ENCODE peak calls at places on chromosome 20, in seven cellular contexts. M, C, L, H, O, J and N are unnamed samples.

GRCh38 chr20:43513298-43514061 is 6.0 kb downstream of the L3MBTL1 start:
- DNase-seq in M (no peak), C (no peak), L (no peak), H (no peak), O (no peak), J (no peak), N (no peak)

GRCh38 chr20:41978246-41978790 is 360.1 kb upstream of the CHD6 start:
- DNase-seq in M (no peak), C (no peak), L (no peak), H (no peak), O (no peak), J (no peak), N (no peak)

GRCh38 chr20:37777556-37777955 is 83.7 kb downstream of the CTNNBL1 start:
- DNase-seq in M (no peak), C (no peak), L (peak), H (no peak), O (no peak), J (no peak), N (no peak)

GRCh38 chr20:17816804-17817590 is 117.2 kb downstream of the BANF2 start:
- DNase-seq in M (no peak), C (no peak), L (no peak), H (no peak), O (no peak), J (no peak), N (no peak)

GRCh38 chr20:48698507-48699267 is 129.1 kb downstream of the PREX1 start:
- DNase-seq in M (no peak), C (no peak), L (no peak), H (peak), O (peak), J (no peak), N (no peak)

GRCh38 chr20:57616143-57616951 is 3.9 kb downstream of the ZBP1 start:
- DNase-seq in M (no peak), C (no peak), L (no peak), H (no peak), O (no peak), J (no peak), N (no peak)

GRCh38 chr20:610130-611046 is at the start of gene TCF15:
- DNase-seq in M (no peak), C (peak), L (peak), H (peak), O (peak), J (peak), N (peak)

GRCh38 chr20:37245671-37246237 is 15.9 kb downstream of the GHRH start:
- DNase-seq in M (no peak), C (no peak), L (no peak), H (peak), O (peak), J (no peak), N (no peak)

GRCh38 chr20:18176318-18176785 is 38.7 kb downstream of the KAT14 start:
- DNase-seq in M (no peak), C (no peak), L (no peak), H (peak), O (peak), J (no peak), N (no peak)

GRCh38 chr20:16491277-16491912 is 81.9 kb downstream of the KIF16B start:
- DNase-seq in M (no peak), C (peak), L (no peak), H (no peak), O (no peak), J (no peak), N (no peak)

GRCh38 chr20:60136640-60137411 is 178.6 kb downstream of the CDH26 start:
- DNase-seq in M (no peak), C (no peak), L (no peak), H (no peak), O (no peak), J (no peak), N (no peak)

GRCh38 chr20:63854766-63855362 is 6.4 kb upstream of the ABHD16B start:
- DNase-seq in M (no peak), C (peak), L (no peak), H (peak), O (no peak), J (peak), N (no peak)

GRCh38 chr20:63973636-63974401 is 4.1 kb upstream of the ZNF512B start:
- DNase-seq in M (peak), C (peak), L (peak), H (peak), O (peak), J (peak), N (peak)

GRCh38 chr20:63653041-63653973 is at the start of gene STMN3:
- DNase-seq in M (peak), C (peak), L (peak), H (peak), O (peak), J (peak), N (peak)

GRCh38 chr20:59831024-59831900 is 102.2 kb downstream of the SYCP2 start:
- DNase-seq in M (no peak), C (no peak), L (no peak), H (no peak), O (peak), J (peak), N (peak)

GRCh38 chr20:62501801-62502495 is 26.2 kb upstream of the GATA5 start:
- DNase-seq in M (no peak), C (peak), L (peak), H (no peak), O (no peak), J (no peak), N (peak)
- H3K4me2 ChIP-seq in M (no peak), C (no peak), L (no peak), H (no peak), O (no peak), J (no peak), N (no peak)

DNA sequence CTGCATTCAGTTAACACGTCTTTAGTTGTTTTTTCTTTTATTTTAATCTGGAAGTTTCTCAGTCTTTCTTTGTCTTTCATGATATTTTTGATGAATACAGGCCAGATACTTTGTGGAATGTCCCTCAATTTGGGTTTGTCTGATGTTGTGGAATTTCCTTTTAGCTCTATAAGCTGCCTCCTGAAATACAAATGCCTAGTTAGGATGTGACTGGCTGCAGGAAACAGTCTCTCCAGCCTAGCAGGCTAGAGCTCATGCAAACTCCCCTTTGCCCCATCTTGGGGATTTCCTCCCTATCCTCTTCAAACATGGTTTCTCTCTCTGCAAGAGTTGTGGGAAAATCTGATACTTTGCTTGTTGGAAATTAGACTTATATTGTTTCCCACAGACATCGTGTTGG is 89.3 kb upstream of the JAG1 start:
- DNase-seq in M (no peak), C (no peak), L (no peak), H (peak), O (no peak), J (no peak), N (no peak)
- H3K4me2 ChIP-seq in M (no peak), C (no peak), L (no peak), H (no peak), O (no peak), J (no peak), N (no peak)

DNA sequence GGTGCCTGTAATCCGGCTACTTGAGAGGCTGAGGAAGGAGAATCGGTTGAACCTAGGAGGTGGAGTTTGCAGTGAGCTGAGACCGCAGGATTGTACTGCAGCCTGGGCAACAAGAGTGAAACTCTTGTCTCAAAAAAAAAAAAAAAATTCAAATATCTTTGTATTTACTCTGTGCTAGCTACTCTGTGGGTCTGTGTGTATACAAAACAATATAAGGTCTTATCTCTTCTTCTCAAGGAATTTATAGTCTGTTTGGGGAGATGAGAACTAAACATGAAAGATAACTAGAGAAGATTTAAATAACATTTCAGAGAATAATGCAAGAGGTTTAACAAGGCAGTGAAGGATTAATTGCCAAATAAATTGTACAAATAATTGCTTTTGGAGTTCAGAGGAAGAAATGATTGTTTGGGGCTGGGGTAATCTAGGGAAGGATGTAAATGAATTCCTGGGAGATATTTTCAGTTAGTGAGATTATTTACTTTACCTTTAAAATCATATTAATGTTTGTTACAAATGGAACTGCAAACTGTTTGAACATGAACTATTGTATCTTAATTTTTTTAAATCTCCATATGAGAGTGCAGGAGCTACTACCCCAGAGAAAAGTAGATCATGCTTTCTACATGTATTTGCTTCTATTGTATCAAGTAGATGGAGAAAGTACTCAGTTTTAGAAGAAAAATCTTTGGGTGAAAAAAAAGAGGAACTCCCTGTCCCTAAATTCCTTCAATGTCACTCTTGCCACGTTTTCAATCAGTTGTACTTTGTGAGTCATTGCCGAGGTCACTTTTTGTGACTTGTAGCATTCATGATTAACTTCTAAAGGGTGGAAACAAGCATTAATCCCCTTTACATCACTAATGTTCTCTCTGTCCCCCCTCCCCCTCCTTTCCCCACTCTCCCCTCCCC is 39.0 kb downstream of the NCOA3 start:
- DNase-seq in M (peak), C (peak), L (no peak), H (no peak), O (no peak), J (no peak), N (peak)
- H3K4me2 ChIP-seq in M (peak), C (no peak), L (no peak), H (no peak), O (no peak), J (no peak), N (peak)

GRCh38 chr20:2825770-2826169 is 9.6 kb downstream of the TMEM239 start:
- DNase-seq in M (no peak), C (no peak), L (no peak), H (no peak), O (no peak), J (no peak), N (no peak)
- H3K4me2 ChIP-seq in M (no peak), C (no peak), L (no peak), H (no peak), O (no peak), J (no peak), N (no peak)

GRCh38 chr20:45338121-45339030 is 9.8 kb downstream of the SDC4 start:
- DNase-seq in M (no peak), C (peak), L (no peak), H (no peak), O (no peak), J (no peak), N (peak)

GRCh38 chr20:45339799-45340198 is 8.4 kb downstream of the SDC4 start:
- DNase-seq in M (no peak), C (no peak), L (no peak), H (no peak), O (no peak), J (no peak), N (no peak)

GRCh38 chr20:45336530-45337366 is 11.5 kb downstream of the SDC4 start:
- DNase-seq in M (no peak), C (peak), L (no peak), H (no peak), O (no peak), J (no peak), N (peak)

GRCh38 chr20:45339084-45339483 is 9.1 kb downstream of the SDC4 start:
- DNase-seq in M (no peak), C (no peak), L (no peak), H (no peak), O (no peak), J (no peak), N (peak)

GRCh38 chr20:45337367-45338120 is 10.7 kb downstream of the SDC4 start:
- DNase-seq in M (no peak), C (peak), L (no peak), H (no peak), O (no peak), J (no peak), N (peak)
- H3K4me2 ChIP-seq in M (peak), C (peak), L (no peak), H (no peak), O (no peak), J (peak), N (peak)

DNA sequence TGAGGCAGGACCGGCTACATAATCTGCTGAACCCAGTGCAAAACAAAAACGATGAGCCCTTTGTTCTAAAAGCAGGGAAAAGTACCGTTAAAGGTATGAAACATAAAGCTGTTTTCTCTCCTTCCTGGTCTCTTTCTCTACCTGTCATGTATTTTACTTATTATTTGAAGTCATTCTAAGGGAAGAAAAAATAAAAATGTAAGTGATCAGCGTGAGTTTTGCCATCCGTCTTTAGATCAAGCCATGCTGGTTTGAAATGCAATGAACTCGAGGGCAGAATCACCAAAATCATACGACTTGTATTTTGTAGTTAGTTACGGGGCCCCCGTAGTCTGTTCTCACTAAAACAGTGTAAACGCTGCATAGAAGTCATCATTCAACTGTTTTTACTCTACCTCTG is 2.9 kb upstream of the BCAS1 start:
- DNase-seq in M (no peak), C (no peak), L (no peak), H (no peak), O (no peak), J (no peak), N (no peak)
- H3K4me2 ChIP-seq in M (no peak), C (no peak), L (no peak), H (no peak), O (no peak), J (no peak), N (no peak)